ENCODE peak calls at places on chromosomes 2 and 18, in five cellular contexts. O is A549, S is GM12878, F is HepG2, H is K562. W is an unnamed sample.

GRCh38 chr2:40434638-40435296 is 17.1 kb downstream of the SLC8A1 start:
- DNase-seq in H (no peak), S (no peak), O (peak; percentile 63), F (no peak), W (no peak)

GRCh38 chr2:127506502-127506901 is 19.8 kb downstream of the IWS1 start:
- DNase-seq in S (no peak), F (no peak), H (no peak), O (no peak), W (no peak)

GRCh38 chr2:217058791-217059755 is 199.2 kb upstream of the TNP1 start:
- DNase-seq in S (no peak), O (no peak), H (peak; percentile 11), F (no peak), W (no peak)

GRCh38 chr2:189360861-189361260 is 80.4 kb upstream of the WDR75 start:
- DNase-seq in F (peak; percentile 10), S (no peak), H (no peak), O (no peak), W (no peak)

GRCh38 chr18:55586841-55587240 is 1.2 kb downstream of the TCF4 start:
- DNase-seq in H (no peak), F (no peak), S (no peak), O (no peak), W (no peak)

GRCh38 chr2:1997409-1997808 is 253.1 kb upstream of the PXDN start:
- DNase-seq in F (peak; percentile 20), O (no peak), S (no peak), H (no peak), W (no peak)

GRCh38 chr2:188399159-188399558 is 107.5 kb downstream of the GULP1 start:
- DNase-seq in O (no peak), H (no peak), F (no peak), S (no peak), W (no peak)

GRCh38 chr2:173947131-173947530 is 18.0 kb downstream of the SP3 start:
- DNase-seq in F (no peak), H (no peak), O (no peak), S (no peak), W (no peak)

GRCh38 chr2:207746131-207746530 is 23.6 kb downstream of the FZD5 start:
- DNase-seq in F (peak; percentile 85), S (no peak), H (peak; percentile 49), O (peak; percentile 41), W (peak; percentile 55)

GRCh38 chr18:43312891-43313290 is 35.6 kb upstream of the SYT4 start:
- DNase-seq in O (no peak), H (no peak), S (no peak), F (no peak), W (no peak)

GRCh38 chr2:20156826-20157605 is 67.9 kb downstream of the SDC1 start:
- DNase-seq in H (no peak), F (no peak), O (no peak), S (peak; percentile 47), W (no peak)

GRCh38 chr2:28656937-28657615 is 94.6 kb upstream of the PPP1CB start:
- DNase-seq in F (peak; percentile 39), H (no peak), S (no peak), O (no peak), W (no peak)

GRCh38 chr2:283996-284794 is 3.7 kb downstream of the ALKAL2 start:
- DNase-seq in O (no peak), F (no peak), S (no peak), H (no peak), W (peak; percentile 23)

GRCh38 chr2:217732995-217733394 is 269.8 kb downstream of the TNS1 start:
- DNase-seq in O (no peak), F (no peak), S (no peak), H (no peak), W (no peak)

GRCh38 chr2:71008342-71008741 is 13.7 kb upstream of the TEX261 start:
- DNase-seq in O (no peak), H (peak; percentile 5), F (no peak), S (no peak), W (no peak)

GRCh38 chr2:100773538-100773937 is 46.4 kb upstream of the NPAS2 start:
- DNase-seq in H (no peak), F (no peak), O (no peak), S (no peak), W (no peak)

GRCh38 chr2:133532919-133533318 is 35.3 kb downstream of the NCKAP5 start:
- DNase-seq in F (no peak), S (no peak), O (peak; percentile 5), H (no peak), W (no peak)

GRCh38 chr2:138504546-138505239 is 3.1 kb downstream of the SPOPL start:
- DNase-seq in O (no peak), H (no peak), S (no peak), F (no peak), W (no peak)

GRCh38 chr2:209911486-209911885 is 91.0 kb upstream of the RPE start:
- DNase-seq in O (no peak), S (no peak), F (no peak), H (no peak), W (no peak)

GRCh38 chr2:76610451-76610850 is 899.7 kb upstream of the GCFC2 start:
- DNase-seq in O (no peak), H (no peak), S (no peak), F (no peak), W (no peak)

GRCh38 chr2:76612764-76613163 is 902.0 kb upstream of the GCFC2 start:
- DNase-seq in O (no peak), F (no peak), S (no peak), H (no peak), W (no peak)

GRCh38 chr2:76613330-76613729 is 902.6 kb upstream of the GCFC2 start:
- DNase-seq in H (no peak), S (no peak), O (no peak), F (no peak), W (no peak)
- TF ChIP-seq ESRRA in H (no peak), S (no peak), O (no peak), F (no peak), W (no peak)

DNA sequence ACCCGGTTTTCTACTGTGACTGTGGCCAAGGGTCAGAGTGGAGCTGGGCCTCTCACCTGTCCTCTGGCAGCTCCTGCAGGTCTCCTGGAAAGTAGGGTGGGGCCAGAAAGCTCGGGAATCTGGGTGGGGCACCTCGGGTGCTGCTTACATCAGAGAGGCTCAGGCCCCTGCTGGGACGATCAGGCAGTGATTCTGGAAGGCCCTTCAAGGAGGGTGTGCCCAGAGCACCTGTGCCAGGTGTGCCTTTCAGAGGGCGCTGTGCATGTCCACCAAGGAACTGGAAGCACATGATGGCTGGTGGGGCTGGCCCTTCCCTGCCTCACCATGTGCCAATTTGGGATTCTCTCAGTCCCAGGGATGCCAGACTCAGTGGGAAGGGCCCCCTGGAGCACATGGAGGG is 44.0 kb downstream of the ATP6V1C2 start:
- DNase-seq in H (peak; percentile 41), O (no peak), S (no peak), F (no peak), W (no peak)
- TF ChIP-seq ESRRA in H (no peak), O (no peak), S (no peak), F (no peak), W (no peak)

GRCh38 chr2:190846746-190847145 is 33.9 kb upstream of the GLS start:
- DNase-seq in O (peak; percentile 30), S (no peak), H (no peak), F (peak; percentile 46), W (no peak)

GRCh38 chr2:190844700-190845410 is 35.8 kb upstream of the GLS start:
- DNase-seq in H (no peak), F (no peak), S (no peak), O (no peak), W (no peak)

GRCh38 chr2:190847504-190848201 is 33.0 kb upstream of the GLS start:
- DNase-seq in S (no peak), H (no peak), F (no peak), O (no peak), W (no peak)

GRCh38 chr2:190853659-190854386 is 26.8 kb upstream of the GLS start:
- DNase-seq in O (no peak), F (no peak), S (no peak), H (no peak), W (no peak)

GRCh38 chr2:190849774-190850173 is 30.8 kb upstream of the GLS start:
- DNase-seq in S (no peak), O (no peak), H (no peak), F (no peak), W (no peak)
- TF ChIP-seq ESRRA in S (no peak), O (no peak), H (no peak), F (no peak), W (no peak)

GRCh38 chr18:74063552-74063951 is 84.1 kb downstream of the FBXO15 start:
- DNase-seq in F (no peak), O (no peak), S (no peak), H (no peak), W (no peak)
- TF ChIP-seq ESRRA in F (no peak), O (no peak), S (no peak), H (no peak), W (no peak)

DNA sequence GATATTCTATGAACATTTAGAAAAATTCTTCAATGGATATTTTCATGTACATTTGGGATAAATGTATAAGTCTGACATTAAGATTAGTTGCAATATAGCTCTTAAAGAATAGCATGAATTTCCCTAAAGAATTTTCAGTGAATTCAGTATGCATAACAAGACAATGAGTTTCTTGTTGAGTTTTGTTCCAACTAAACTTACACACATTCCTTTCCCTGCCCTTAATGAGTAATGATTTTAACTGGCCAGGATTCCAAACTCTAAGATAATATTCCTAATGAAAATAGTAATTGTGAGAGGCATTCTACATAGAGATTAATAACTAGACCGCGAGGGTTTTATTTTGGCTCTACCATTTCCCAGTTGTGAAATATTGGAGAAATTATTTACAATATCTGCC is 390.3 kb upstream of the GALNT5 start:
- DNase-seq in H (no peak), F (no peak), S (no peak), O (no peak), W (no peak)
- TF ChIP-seq ESRRA in H (no peak), F (no peak), S (no peak), O (no peak), W (no peak)

DNA sequence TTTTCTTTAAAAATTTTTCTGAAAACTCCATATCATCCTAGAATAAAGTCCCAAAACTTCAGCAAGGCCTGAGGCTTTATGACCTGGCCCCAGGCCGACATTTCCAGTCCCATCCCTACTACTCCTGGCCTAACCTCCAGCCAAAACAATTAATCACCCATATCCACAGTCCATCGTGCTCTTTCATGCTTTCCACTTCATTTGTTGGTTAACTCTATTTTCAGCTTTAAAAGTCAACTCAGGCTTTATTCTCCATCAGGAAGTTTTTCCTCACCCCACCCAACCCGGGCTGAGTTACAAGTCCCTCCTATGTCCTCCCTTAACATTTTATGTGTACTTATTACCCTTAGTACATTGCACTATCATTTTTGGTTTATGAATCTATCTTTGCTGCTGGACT is 27.7 kb upstream of the SPTBN1 start:
- DNase-seq in H (no peak), S (no peak), O (no peak), F (no peak), W (no peak)
- TF ChIP-seq ESRRA in H (no peak), S (no peak), O (no peak), F (no peak), W (no peak)

GRCh38 chr2:240812301-240812680 is 7.7 kb downstream of the KIF1A start:
- DNase-seq in S (no peak), O (no peak), H (no peak), F (no peak), W (no peak)
- TF ChIP-seq ESRRA in S (no peak), O (no peak), H (no peak), F (no peak), W (no peak)

GRCh38 chr2:57733959-57734358 is 312.6 kb upstream of the VRK2 start:
- DNase-seq in S (no peak), H (no peak), F (no peak), O (no peak), W (no peak)
- TF ChIP-seq ESRRA in S (no peak), H (no peak), F (no peak), O (no peak), W (no peak)

W was measured in WTC11.